ENCODE peak calls at places on chromosomes 16 and 17, in four cellular contexts. One of them, this sample, is unnamed.
A peak's percentile ranks its signal among the peaks of the same experiment; 100 is the strongest.

GRCh38 chr16:78684655-78685400 is 585.4 kb downstream of the WWOX start:
- DNase-seq in A172: no peak
- DNase-seq in islet precursor cell: no peak
- DNase-seq in germinal center: no peak
- DNase-seq in this sample: no peak

GRCh38 chr16:74734361-74735161 is 33.9 kb upstream of the MLKL start:
- DNase-seq in A172: no peak
- DNase-seq in islet precursor cell: peak; percentile 74
- DNase-seq in germinal center: no peak
- DNase-seq in this sample: no peak

GRCh38 chr16:77599793-77600415 is 122.4 kb upstream of the NUDT7 start:
- DNase-seq in A172: peak; percentile 51
- DNase-seq in islet precursor cell: peak; percentile 60
- DNase-seq in germinal center: peak; percentile 14
- DNase-seq in this sample: peak; percentile 80

GRCh38 chr16:50585331-50585776 is 37.2 kb downstream of the NKD1 start:
- DNase-seq in A172: no peak
- DNase-seq in islet precursor cell: no peak
- DNase-seq in germinal center: no peak
- DNase-seq in this sample: no peak

GRCh38 chr17:4483012-4483840 is 15.5 kb upstream of the SPNS2 start:
- DNase-seq in A172: peak; percentile 89
- DNase-seq in islet precursor cell: peak; percentile 96
- DNase-seq in germinal center: no peak
- DNase-seq in this sample: no peak

GRCh38 chr16:73196670-73197069 is 148.7 kb upstream of the ZFHX3 start:
- DNase-seq in A172: peak; percentile 69
- DNase-seq in islet precursor cell: peak; percentile 93
- DNase-seq in germinal center: peak; percentile 63
- DNase-seq in this sample: peak; percentile 81

GRCh38 chr16:67579686-67580085 is 17.4 kb downstream of the CTCF start:
- DNase-seq in A172: no peak
- DNase-seq in islet precursor cell: no peak
- DNase-seq in germinal center: no peak
- DNase-seq in this sample: no peak

GRCh38 chr16:69410285-69410990 is 14.0 kb upstream of the CYB5B start:
- DNase-seq in A172: peak; percentile 94
- DNase-seq in islet precursor cell: no peak
- DNase-seq in germinal center: no peak
- DNase-seq in this sample: no peak

GRCh38 chr16:57284206-57284951 is at the start of gene PLLP:
- DNase-seq in A172: peak; percentile 21
- DNase-seq in islet precursor cell: peak; percentile 69
- DNase-seq in germinal center: peak; percentile 69
- DNase-seq in this sample: no peak

GRCh38 chr16:4746991-4747574 is 12.7 kb downstream of the DNAAF8 start:
- DNase-seq in A172: no peak
- DNase-seq in islet precursor cell: no peak
- DNase-seq in germinal center: no peak
- DNase-seq in this sample: no peak

GRCh38 chr17:73307130-73307529 is 4.7 kb downstream of the CDC42EP4 start:
- DNase-seq in A172: peak; percentile 57
- DNase-seq in islet precursor cell: no peak
- DNase-seq in germinal center: no peak
- DNase-seq in this sample: no peak

GRCh38 chr17:43314582-43314981 is 80.8 kb upstream of the RNU2-1 start:
- DNase-seq in A172: no peak
- DNase-seq in islet precursor cell: peak; percentile 57
- DNase-seq in germinal center: no peak
- DNase-seq in this sample: peak; percentile 46

GRCh38 chr17:38550661-38551060 is 55.1 kb downstream of the SRCIN1 start:
- DNase-seq in A172: peak; percentile 87
- DNase-seq in islet precursor cell: no peak
- DNase-seq in germinal center: no peak
- DNase-seq in this sample: no peak

GRCh38 chr17:59129814-59130213 is 23.1 kb upstream of the TRIM37 start:
- DNase-seq in A172: no peak
- DNase-seq in islet precursor cell: no peak
- DNase-seq in germinal center: no peak
- DNase-seq in this sample: no peak

GRCh38 chr17:75983501-75984181 is 4.6 kb downstream of the TEN1 start:
- DNase-seq in A172: no peak
- DNase-seq in islet precursor cell: peak; percentile 78
- DNase-seq in germinal center: no peak
- DNase-seq in this sample: peak; percentile 78

GRCh38 chr16:9251026-9251425 is 159.6 kb downstream of the HAPSTR1 start:
- DNase-seq in A172: no peak
- DNase-seq in islet precursor cell: peak; percentile 76
- DNase-seq in germinal center: no peak
- DNase-seq in this sample: no peak